ENCODE peak calls at places on chromosomes 13 and 19, in five cellular contexts. One of them, this sample, is unnamed.

GRCh38 chr19:39837978-39838377 is 4.0 kb upstream of the DYRK1B start:
- DNase-seq in HFFc6: no peak
- DNase-seq in HL-60: no peak
- DNase-seq in neural crest cell: no peak
- DNase-seq in epithelial cell of esophagus: no peak
- DNase-seq in this sample: no peak

GRCh38 chr13:95226476-95226875 is 74.8 kb downstream of the ABCC4 start:
- DNase-seq in HFFc6: no peak
- DNase-seq in HL-60: no peak
- DNase-seq in neural crest cell: no peak
- DNase-seq in epithelial cell of esophagus: no peak
- DNase-seq in this sample: no peak

GRCh38 chr19:11152318-11153062 is 3.1 kb downstream of the SPC24 start:
- DNase-seq in HFFc6: peak; percentile 69
- DNase-seq in HL-60: no peak
- DNase-seq in neural crest cell: no peak
- DNase-seq in epithelial cell of esophagus: peak; percentile 59
- DNase-seq in this sample: no peak

GRCh38 chr19:40348961-40349507 is 539 bp downstream of the PLD3 start:
- DNase-seq in HFFc6: no peak
- DNase-seq in HL-60: no peak
- DNase-seq in neural crest cell: no peak
- DNase-seq in epithelial cell of esophagus: peak; percentile 43
- DNase-seq in this sample: no peak

GRCh38 chr19:28074773-28075172 is 1138.2 kb downstream of the UQCRFS1 start:
- DNase-seq in HFFc6: no peak
- DNase-seq in HL-60: no peak
- DNase-seq in neural crest cell: no peak
- DNase-seq in epithelial cell of esophagus: no peak
- DNase-seq in this sample: no peak

GRCh38 chr13:53743906-53744305 is 715.3 kb downstream of the OLFM4 start:
- DNase-seq in HFFc6: no peak
- DNase-seq in HL-60: no peak
- DNase-seq in neural crest cell: no peak
- DNase-seq in epithelial cell of esophagus: no peak
- DNase-seq in this sample: no peak

GRCh38 chr13:109576331-109576813 is 210.0 kb downstream of the IRS2 start:
- DNase-seq in HFFc6: no peak
- DNase-seq in HL-60: no peak
- DNase-seq in neural crest cell: no peak
- DNase-seq in epithelial cell of esophagus: no peak
- DNase-seq in this sample: no peak

GRCh38 chr19:12664406-12665280 is 1.9 kb downstream of the MAN2B1 start:
- DNase-seq in HFFc6: no peak
- DNase-seq in HL-60: no peak
- DNase-seq in neural crest cell: no peak
- DNase-seq in epithelial cell of esophagus: no peak
- DNase-seq in this sample: peak; percentile 52

GRCh38 chr13:52399708-52400107 is 6.3 kb downstream of the THSD1 start:
- DNase-seq in HFFc6: peak; percentile 13
- DNase-seq in HL-60: no peak
- DNase-seq in neural crest cell: no peak
- DNase-seq in epithelial cell of esophagus: peak; percentile 48
- DNase-seq in this sample: no peak

GRCh38 chr19:13670846-13671245 is 93.5 kb upstream of the MRI1 start:
- DNase-seq in HFFc6: no peak
- DNase-seq in HL-60: no peak
- DNase-seq in neural crest cell: no peak
- DNase-seq in epithelial cell of esophagus: no peak
- DNase-seq in this sample: no peak

GRCh38 chr19:373391-374182 is 29.0 kb upstream of the MIER2 start:
- DNase-seq in HFFc6: no peak
- DNase-seq in HL-60: no peak
- DNase-seq in neural crest cell: no peak
- DNase-seq in epithelial cell of esophagus: no peak
- DNase-seq in this sample: no peak

GRCh38 chr13:22107549-22107948 is 436.7 kb downstream of the FGF9 start:
- DNase-seq in HFFc6: no peak
- DNase-seq in HL-60: no peak
- DNase-seq in neural crest cell: no peak
- DNase-seq in epithelial cell of esophagus: no peak
- DNase-seq in this sample: no peak

GRCh38 chr13:75486146-75486545 is 4.2 kb upstream of the TBC1D4 start:
- DNase-seq in HFFc6: no peak
- DNase-seq in HL-60: peak; percentile 25
- DNase-seq in neural crest cell: no peak
- DNase-seq in epithelial cell of esophagus: no peak
- DNase-seq in this sample: no peak

GRCh38 chr19:7549749-7550148 is 14.2 kb downstream of the PNPLA6 start:
- DNase-seq in HFFc6: no peak
- DNase-seq in HL-60: no peak
- DNase-seq in neural crest cell: no peak
- DNase-seq in epithelial cell of esophagus: no peak
- DNase-seq in this sample: no peak

GRCh38 chr19:51713319-51714285 is 10.2 kb downstream of the HAS1 start:
- DNase-seq in HFFc6: no peak
- DNase-seq in HL-60: no peak
- DNase-seq in neural crest cell: no peak
- DNase-seq in epithelial cell of esophagus: no peak
- DNase-seq in this sample: no peak

GRCh38 chr13:42969558-42970172 is 22.4 kb downstream of the EPSTI1 start:
- DNase-seq in HFFc6: peak; percentile 68
- DNase-seq in HL-60: peak; percentile 77
- DNase-seq in neural crest cell: peak; percentile 92
- DNase-seq in epithelial cell of esophagus: peak; percentile 76
- DNase-seq in this sample: peak; percentile 91

GRCh38 chr13:98280176-98280510 is 103.1 kb upstream of the RNF113B start:
- DNase-seq in HFFc6: no peak
- DNase-seq in HL-60: no peak
- DNase-seq in neural crest cell: no peak
- DNase-seq in epithelial cell of esophagus: no peak
- DNase-seq in this sample: peak; percentile 53

GRCh38 chr13:26980099-26981031 is 191.2 kb downstream of the USP12 start:
- DNase-seq in HFFc6: no peak
- DNase-seq in HL-60: no peak
- DNase-seq in neural crest cell: no peak
- DNase-seq in epithelial cell of esophagus: no peak
- DNase-seq in this sample: no peak

GRCh38 chr13:70391678-70392077 is 283.4 kb upstream of the KLHL1 start:
- DNase-seq in HFFc6: no peak
- DNase-seq in HL-60: no peak
- DNase-seq in neural crest cell: no peak
- DNase-seq in epithelial cell of esophagus: no peak
- DNase-seq in this sample: no peak

GRCh38 chr13:53151692-53152421 is 123.2 kb downstream of the OLFM4 start:
- DNase-seq in HFFc6: no peak
- DNase-seq in HL-60: peak; percentile 73
- DNase-seq in neural crest cell: peak; percentile 64
- DNase-seq in epithelial cell of esophagus: peak; percentile 21
- DNase-seq in this sample: peak; percentile 68

GRCh38 chr13:102983496-102983895 is 82.7 kb downstream of the SLC10A2 start:
- DNase-seq in HFFc6: no peak
- DNase-seq in HL-60: no peak
- DNase-seq in neural crest cell: no peak
- DNase-seq in epithelial cell of esophagus: no peak
- DNase-seq in this sample: no peak

GRCh38 chr13:32425158-32425557 is 2.8 kb downstream of the N4BP2L1 start:
- DNase-seq in HFFc6: no peak
- DNase-seq in HL-60: no peak
- DNase-seq in neural crest cell: no peak
- DNase-seq in epithelial cell of esophagus: no peak
- DNase-seq in this sample: no peak

GRCh38 chr19:38663957-38664502 is 16.6 kb downstream of the ACTN4 start:
- DNase-seq in HFFc6: no peak
- DNase-seq in HL-60: peak; percentile 54
- DNase-seq in neural crest cell: no peak
- DNase-seq in epithelial cell of esophagus: no peak
- DNase-seq in this sample: no peak

GRCh38 chr13:64248371-64249065 is 2832.9 kb upstream of the PCDH20 start:
- DNase-seq in HFFc6: peak; percentile 38
- DNase-seq in HL-60: no peak
- DNase-seq in neural crest cell: no peak
- DNase-seq in epithelial cell of esophagus: no peak
- DNase-seq in this sample: no peak

GRCh38 chr13:38755792-38756191 is 68.9 kb downstream of the FREM2 start:
- DNase-seq in HFFc6: no peak
- DNase-seq in HL-60: no peak
- DNase-seq in neural crest cell: no peak
- DNase-seq in epithelial cell of esophagus: no peak
- DNase-seq in this sample: no peak

GRCh38 chr19:58519355-58520256 is at the start of gene ZBTB45:
- DNase-seq in HFFc6: peak; percentile 97
- DNase-seq in HL-60: peak; percentile 96
- DNase-seq in neural crest cell: peak; percentile 87
- DNase-seq in epithelial cell of esophagus: peak; percentile 97
- DNase-seq in this sample: peak; percentile 92

GRCh38 chr19:58520257-58520599 is 618 bp upstream of the ZBTB45 start:
- DNase-seq in HFFc6: no peak
- DNase-seq in HL-60: no peak
- DNase-seq in neural crest cell: no peak
- DNase-seq in epithelial cell of esophagus: no peak
- DNase-seq in this sample: no peak

GRCh38 chr19:58518261-58519086 is 1.1 kb downstream of the ZBTB45 start:
- DNase-seq in HFFc6: no peak
- DNase-seq in HL-60: peak; percentile 85
- DNase-seq in neural crest cell: no peak
- DNase-seq in epithelial cell of esophagus: peak; percentile 21
- DNase-seq in this sample: no peak

GRCh38 chr19:58516964-58517833 is 2.4 kb downstream of the ZBTB45 start:
- DNase-seq in HFFc6: no peak
- DNase-seq in HL-60: no peak
- DNase-seq in neural crest cell: no peak
- DNase-seq in epithelial cell of esophagus: no peak
- DNase-seq in this sample: no peak

GRCh38 chr19:58519087-58519354 is 589 bp downstream of the ZBTB45 start:
- DNase-seq in HFFc6: peak; percentile 60
- DNase-seq in HL-60: peak; percentile 76
- DNase-seq in neural crest cell: peak; percentile 61
- DNase-seq in epithelial cell of esophagus: peak; percentile 81
- DNase-seq in this sample: peak; percentile 74
- TF ChIP-seq CTCF in HFFc6: peak; percentile 54
- TF ChIP-seq CTCF in HL-60: peak; percentile 37
- TF ChIP-seq CTCF in neural crest cell: peak; percentile 51
- TF ChIP-seq CTCF in epithelial cell of esophagus: peak; percentile 79
- TF ChIP-seq CTCF in this sample: no peak

GRCh38 chr13:99932912-99933311 is 38.7 kb downstream of the ZIC5 start:
- DNase-seq in HFFc6: no peak
- DNase-seq in HL-60: no peak
- DNase-seq in neural crest cell: no peak
- DNase-seq in epithelial cell of esophagus: no peak
- DNase-seq in this sample: no peak

GRCh38 chr13:99941086-99941485 is 30.5 kb downstream of the ZIC5 start:
- DNase-seq in HFFc6: no peak
- DNase-seq in HL-60: no peak
- DNase-seq in neural crest cell: no peak
- DNase-seq in epithelial cell of esophagus: no peak
- DNase-seq in this sample: no peak

GRCh38 chr13:99930925-99931324 is 40.6 kb downstream of the ZIC5 start:
- DNase-seq in HFFc6: no peak
- DNase-seq in HL-60: no peak
- DNase-seq in neural crest cell: no peak
- DNase-seq in epithelial cell of esophagus: no peak
- DNase-seq in this sample: no peak

GRCh38 chr13:99931462-99931861 is 40.1 kb downstream of the ZIC5 start:
- DNase-seq in HFFc6: no peak
- DNase-seq in HL-60: no peak
- DNase-seq in neural crest cell: no peak
- DNase-seq in epithelial cell of esophagus: no peak
- DNase-seq in this sample: no peak

GRCh38 chr13:99935772-99936171 is 35.8 kb downstream of the ZIC5 start:
- DNase-seq in HFFc6: no peak
- DNase-seq in HL-60: no peak
- DNase-seq in neural crest cell: no peak
- DNase-seq in epithelial cell of esophagus: no peak
- DNase-seq in this sample: no peak
- TF ChIP-seq CTCF in HFFc6: peak; percentile 46
- TF ChIP-seq CTCF in HL-60: no peak
- TF ChIP-seq CTCF in neural crest cell: no peak
- TF ChIP-seq CTCF in epithelial cell of esophagus: no peak
- TF ChIP-seq CTCF in this sample: no peak

GRCh38 chr19:36527873-36528193 is 238 bp downstream of the ZNF260 start:
- DNase-seq in HFFc6: no peak
- DNase-seq in HL-60: no peak
- DNase-seq in neural crest cell: no peak
- DNase-seq in epithelial cell of esophagus: no peak
- DNase-seq in this sample: no peak

GRCh38 chr19:36524617-36525016 is 3.5 kb downstream of the ZNF260 start:
- DNase-seq in HFFc6: no peak
- DNase-seq in HL-60: no peak
- DNase-seq in neural crest cell: no peak
- DNase-seq in epithelial cell of esophagus: no peak
- DNase-seq in this sample: no peak

GRCh38 chr19:36528921-36529518 is 949 bp upstream of the ZNF260 start:
- DNase-seq in HFFc6: no peak
- DNase-seq in HL-60: peak; percentile 20
- DNase-seq in neural crest cell: no peak
- DNase-seq in epithelial cell of esophagus: no peak
- DNase-seq in this sample: peak; percentile 4

GRCh38 chr19:36526581-36526980 is 1.5 kb downstream of the ZNF260 start:
- DNase-seq in HFFc6: no peak
- DNase-seq in HL-60: no peak
- DNase-seq in neural crest cell: no peak
- DNase-seq in epithelial cell of esophagus: peak; percentile 19
- DNase-seq in this sample: no peak

DNA sequence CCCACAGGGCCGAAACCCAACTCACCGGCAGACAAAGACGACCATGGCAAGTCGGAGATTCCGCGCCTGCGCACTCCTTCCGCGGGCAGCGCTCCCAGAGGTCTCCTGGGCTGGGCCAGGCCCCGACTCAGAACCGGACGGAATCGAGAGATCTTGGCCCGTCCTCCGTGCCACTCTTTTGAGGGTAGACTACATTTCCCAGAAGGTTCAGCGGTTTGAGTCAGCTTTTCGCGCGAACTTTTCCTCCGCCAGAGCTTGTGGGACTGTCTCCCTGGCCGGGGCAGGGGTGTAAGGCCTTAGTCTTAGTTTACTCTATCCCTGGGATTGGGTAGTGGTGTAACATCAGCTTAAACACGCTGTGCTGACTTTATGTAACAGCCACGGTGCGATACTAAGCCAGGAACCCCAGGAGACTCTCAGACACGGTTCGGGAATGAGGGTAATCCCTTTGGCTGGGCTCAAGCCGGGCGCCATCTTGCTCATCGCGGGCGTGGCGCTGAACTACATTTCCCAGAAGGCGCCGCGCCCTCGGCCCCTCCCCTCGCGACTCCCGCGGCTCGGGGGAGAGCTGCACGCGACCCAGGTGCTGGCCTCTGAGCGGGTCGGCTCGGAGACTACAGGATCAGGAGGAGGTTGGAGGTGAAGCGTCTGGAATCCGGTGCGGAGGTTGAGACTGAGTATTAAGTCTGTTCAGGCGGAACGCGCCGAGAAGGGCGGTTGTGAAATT is at the start of gene ZNF260:
- DNase-seq in HFFc6: peak; percentile 97
- DNase-seq in HL-60: peak; percentile 93
- DNase-seq in neural crest cell: peak; percentile 88
- DNase-seq in epithelial cell of esophagus: peak; percentile 98
- DNase-seq in this sample: peak; percentile 95
- TF ChIP-seq CTCF in HFFc6: no peak
- TF ChIP-seq CTCF in HL-60: no peak
- TF ChIP-seq CTCF in neural crest cell: no peak
- TF ChIP-seq CTCF in epithelial cell of esophagus: no peak
- TF ChIP-seq CTCF in this sample: no peak

GRCh38 chr13:107434347-107434746 is 781.0 kb downstream of the LIG4 start:
- DNase-seq in HFFc6: no peak
- DNase-seq in HL-60: no peak
- DNase-seq in neural crest cell: no peak
- DNase-seq in epithelial cell of esophagus: no peak
- DNase-seq in this sample: no peak
- TF ChIP-seq CTCF in HFFc6: no peak
- TF ChIP-seq CTCF in HL-60: no peak
- TF ChIP-seq CTCF in neural crest cell: no peak
- TF ChIP-seq CTCF in epithelial cell of esophagus: no peak
- TF ChIP-seq CTCF in this sample: no peak

This sample was measured in nephron progenitor cell.